ENCODE peak calls at places on chromosomes 12 and 14, in six cellular contexts. O is adipocyte, K is lower leg skin, R is K562, V is nephron progenitor cell, J is RWPE1. L is an unnamed sample.

GRCh38 chr12:109822416-109822815 is 10.8 kb downstream of the TRPV4 start:
- DNase-seq in R (no peak), K (no peak), O (no peak), J (no peak), V (no peak), L (no peak)

GRCh38 chr14:104359301-104359968 is 220.1 kb upstream of the C14orf180 start:
- DNase-seq in O (no peak), J (no peak), V (no peak), R (no peak), K (no peak), L (no peak)

GRCh38 chr14:101508948-101509729 is 52.2 kb upstream of the DIO3 start:
- DNase-seq in R (no peak), V (no peak), K (no peak), J (no peak), O (no peak), L (no peak)

GRCh38 chr14:94992046-94992445 is 165.3 kb downstream of the DICER1 start:
- DNase-seq in K (no peak), R (no peak), O (peak; percentile 52), J (peak; percentile 70), V (no peak), L (no peak)

GRCh38 chr14:104863923-104864266 is 1.2 kb upstream of the CEP170B start:
- DNase-seq in R (no peak), K (no peak), J (no peak), O (no peak), V (no peak), L (no peak)

GRCh38 chr12:133165776-133166175 is 15.5 kb upstream of the ZNF268 start:
- DNase-seq in V (no peak), J (peak; percentile 14), R (no peak), K (no peak), O (no peak), L (no peak)

GRCh38 chr12:132362966-132363660 is 33.7 kb upstream of the GALNT9 start:
- DNase-seq in V (no peak), K (no peak), R (no peak), J (no peak), O (no peak), L (no peak)

GRCh38 chr12:120581998-120582397 is 796 bp upstream of the POP5 start:
- DNase-seq in K (no peak), R (no peak), O (peak; percentile 47), J (no peak), V (no peak), L (no peak)

GRCh38 chr12:104708891-104709290 is 249.2 kb downstream of the SLC41A2 start:
- DNase-seq in J (no peak), R (no peak), O (no peak), V (no peak), K (no peak), L (peak; percentile 33)

GRCh38 chr12:110015132-110015531 is 15.9 kb downstream of the ANKRD13A start:
- DNase-seq in R (no peak), J (no peak), O (no peak), V (no peak), K (no peak), L (no peak)

GRCh38 chr12:54195736-54196347 is 7.1 kb upstream of the SMUG1 start:
- DNase-seq in R (peak; percentile 51), J (no peak), V (peak; percentile 65), K (no peak), O (peak; percentile 32), L (no peak)

GRCh38 chr12:47818701-47819543 is 781 bp downstream of the HDAC7 start:
- DNase-seq in O (peak; percentile 71), K (no peak), R (peak; percentile 82), J (no peak), V (peak; percentile 69), L (peak; percentile 85)

GRCh38 chr14:54815531-54815930 is 87.1 kb downstream of the GCH1 start:
- DNase-seq in J (no peak), K (no peak), O (no peak), V (no peak), R (no peak), L (no peak)

GRCh38 chr14:99200654-99201005 is 71.4 kb downstream of the BCL11B start:
- DNase-seq in O (no peak), K (no peak), R (no peak), V (no peak), J (no peak), L (no peak)

GRCh38 chr12:80040075-80040738 is 59.1 kb upstream of the OTOGL start:
- DNase-seq in K (no peak), O (peak; percentile 34), J (no peak), V (no peak), R (no peak), L (no peak)

GRCh38 chr12:106583578-106584103 is 837 bp downstream of the RFX4 start:
- DNase-seq in K (no peak), R (no peak), V (peak; percentile 74), J (no peak), O (peak; percentile 30), L (peak; percentile 72)

GRCh38 chr14:60656755-60657608 is 7.7 kb upstream of the SIX1 start:
- DNase-seq in R (no peak), V (peak; percentile 78), J (peak; percentile 26), O (peak; percentile 86), K (no peak), L (peak; percentile 90)

L was measured in neural progenitor cell.